ENCODE peak calls at places on chromosome 4, in ten cellular contexts. L is nephron progenitor cell; K is stromal cell of bone marrow; J is Right ventricle myocardium superior; Y is anterior cingulate cortex; T is type B pancreatic cell; X is effector memory CD8-positive, alpha-beta T cell; P is OCI-LY7; N is AML-193; A is neuronal stem cell. S is an unnamed sample.

GRCh38 chr4:186587416-186588018 is 32.1 kb upstream of the MTNR1A start:
- DNase-seq in N (peak; percentile 14), Y (no peak), L (peak; percentile 81), J (peak; percentile 80), K (peak; percentile 37), P (peak; percentile 46), T (no peak), A (peak; percentile 57), X (peak; percentile 38), S (peak; percentile 61)

GRCh38 chr4:181684310-181684709 is 558.9 kb upstream of the TENM3 start:
- DNase-seq in T (no peak), X (no peak), K (no peak), Y (no peak), L (no peak), N (no peak), J (no peak), A (no peak), P (no peak), S (no peak)

GRCh38 chr4:182533948-182534347 is 290.7 kb downstream of the TENM3 start:
- DNase-seq in N (no peak), L (no peak), P (no peak), X (no peak), Y (no peak), T (no peak), K (no peak), J (no peak), A (no peak), S (no peak)

GRCh38 chr4:185912779-185913178 is 100.8 kb upstream of the SORBS2 start:
- DNase-seq in L (no peak), P (no peak), A (no peak), Y (no peak), K (no peak), N (no peak), J (no peak), T (no peak), X (no peak), S (no peak)

GRCh38 chr4:177964693-177965168 is 522.5 kb upstream of the AGA start:
- DNase-seq in A (no peak), N (no peak), K (peak; percentile 0), L (no peak), Y (no peak), X (no peak), J (no peak), P (no peak), T (no peak), S (no peak)

GRCh38 chr4:112931001-112931400 is 118.5 kb upstream of the ANK2 start:
- DNase-seq in P (no peak), A (no peak), X (no peak), T (no peak), J (no peak), L (no peak), N (no peak), Y (no peak), K (no peak), S (no peak)

GRCh38 chr4:189294570-189294969 is 646.1 kb upstream of the FRG1 start:
- DNase-seq in J (no peak), T (no peak), P (no peak), A (no peak), K (no peak), N (no peak), Y (no peak), L (no peak), X (no peak), S (no peak)

GRCh38 chr4:136186650-136187049 is 1345.6 kb downstream of the PCDH18 start:
- DNase-seq in N (no peak), K (no peak), J (no peak), T (no peak), Y (no peak), L (no peak), A (no peak), X (no peak), P (no peak), S (no peak)

GRCh38 chr4:72701987-72702819 is 133.2 kb upstream of the ADAMTS3 start:
- DNase-seq in L (peak; percentile 12), J (no peak), A (peak; percentile 3), K (peak; percentile 61), P (peak; percentile 65), Y (no peak), T (no peak), X (peak; percentile 1), N (peak; percentile 29), S (no peak)

GRCh38 chr4:76589872-76590846 is 155.1 kb downstream of the SHROOM3 start:
- DNase-seq in N (no peak), T (no peak), L (peak; percentile 74), X (no peak), Y (no peak), K (peak; percentile 48), P (no peak), J (peak; percentile 63), A (peak; percentile 87), S (no peak)

GRCh38 chr4:20126906-20127305 is 124.8 kb upstream of the SLIT2 start:
- DNase-seq in A (no peak), T (no peak), K (peak; percentile 65), L (no peak), N (no peak), Y (no peak), P (no peak), X (no peak), J (no peak), S (no peak)

GRCh38 chr4:108170729-108171540 is 2.2 kb upstream of the LEF1 start:
- DNase-seq in Y (no peak), A (peak; percentile 30), L (no peak), P (no peak), K (no peak), T (no peak), X (no peak), J (no peak), N (no peak), S (peak; percentile 36)

GRCh38 chr4:90099795-90100194 is 27.4 kb upstream of the CCSER1 start:
- DNase-seq in T (no peak), A (no peak), L (no peak), P (no peak), X (no peak), K (no peak), J (no peak), Y (no peak), N (peak; percentile 82), S (no peak)

GRCh38 chr4:7857238-7857701 is 82.4 kb downstream of the AFAP1 start:
- DNase-seq in J (peak; percentile 65), N (no peak), L (no peak), T (no peak), K (peak; percentile 53), P (no peak), A (no peak), X (no peak), Y (no peak), S (no peak)

GRCh38 chr4:128639586-128640270 is 169.8 kb upstream of the JADE1 start:
- DNase-seq in J (peak; percentile 50), Y (no peak), L (no peak), T (no peak), K (no peak), P (no peak), X (no peak), A (no peak), N (no peak), S (no peak)

GRCh38 chr4:138090918-138091659 is 151.1 kb downstream of the SLC7A11 start:
- DNase-seq in N (no peak), P (no peak), K (no peak), X (no peak), L (no peak), Y (no peak), T (no peak), A (no peak), J (no peak), S (no peak)

GRCh38 chr4:151652841-151653547 is 107.8 kb downstream of the GATB start:
- DNase-seq in L (no peak), T (no peak), P (no peak), N (no peak), J (no peak), K (peak; percentile 37), X (no peak), Y (no peak), A (no peak), S (no peak)

GRCh38 chr4:122827258-122827887 is 742 bp downstream of the FGF2 start:
- DNase-seq in X (peak; percentile 7), A (peak; percentile 23), L (peak; percentile 55), Y (no peak), J (peak; percentile 58), P (peak; percentile 1), T (peak; percentile 71), K (peak; percentile 41), N (no peak), S (peak; percentile 4)

S was measured in CD8-positive, alpha-beta memory T cell.